ENCODE peak calls at places on chromosomes 2 and 18, in four cellular contexts. S, E, I and B are unnamed samples.

GRCh38 chr2:18046017-18046416 is 167.6 kb downstream of the KCNS3 start:
- DNase-seq in S (no peak), E (no peak), I (no peak), B (no peak)

GRCh38 chr2:161238559-161239415 is 69.4 kb upstream of the PSMD14 start:
- DNase-seq in S (peak), E (no peak), I (no peak), B (no peak)

GRCh38 chr2:207934720-207935119 is 90.6 kb downstream of the PLEKHM3 start:
- DNase-seq in S (no peak), E (peak), I (no peak), B (no peak)

GRCh38 chr18:59033361-59033760 is 106.3 kb upstream of the SEC11C start:
- DNase-seq in S (no peak), E (no peak), I (no peak), B (no peak)

GRCh38 chr2:240412975-240413812 is 22.3 kb upstream of the GPC1 start:
- DNase-seq in S (no peak), E (no peak), I (peak), B (no peak)

GRCh38 chr2:201698588-201699226 is at the start of gene MPP4:
- DNase-seq in S (peak), E (no peak), I (no peak), B (no peak)

GRCh38 chr2:112795720-112796119 is 11.4 kb upstream of the IL1A start:
- DNase-seq in S (no peak), E (no peak), I (no peak), B (no peak)

GRCh38 chr2:28986429-28986828 is 5.3 kb downstream of the TOGARAM2 start:
- DNase-seq in S (peak), E (no peak), I (no peak), B (no peak)

GRCh38 chr2:2270808-2271415 is 60.2 kb downstream of the MYT1L start:
- DNase-seq in S (no peak), E (no peak), I (no peak), B (no peak)

GRCh38 chr2:235570966-235571692 is 77.3 kb downstream of the AGAP1 start:
- DNase-seq in S (no peak), E (no peak), I (no peak), B (no peak)

GRCh38 chr2:26072925-26073768 is 39.3 kb downstream of the RAB10 start:
- DNase-seq in S (no peak), E (peak), I (peak), B (no peak)

GRCh38 chr18:35974181-35974580 is 1.7 kb downstream of the RMP24 start:
- DNase-seq in S (no peak), E (no peak), I (no peak), B (no peak)

GRCh38 chr2:19709553-19709952 is 192.2 kb downstream of the TTC32 start:
- DNase-seq in S (no peak), E (no peak), I (no peak), B (no peak)

GRCh38 chr18:65725421-65726050 is 25.3 kb upstream of the CDH7 start:
- DNase-seq in S (peak), E (peak), I (peak), B (no peak)

GRCh38 chr18:55323051-55323994 is 264.7 kb downstream of the TCF4 start:
- DNase-seq in S (no peak), E (no peak), I (no peak), B (no peak)

GRCh38 chr2:28835787-28836186 is 25.2 kb downstream of the SPDYA start:
- DNase-seq in S (no peak), E (no peak), I (no peak), B (no peak)

GRCh38 chr18:23528580-23529472 is 25.5 kb downstream of the RMC1 start:
- DNase-seq in S (no peak), E (no peak), I (peak), B (no peak)

GRCh38 chr2:227147023-227147422 is 17.0 kb downstream of the COL4A4 start:
- DNase-seq in S (no peak), E (no peak), I (no peak), B (no peak)

GRCh38 chr2:189113963-189114362 is 65.6 kb downstream of the COL5A2 start:
- DNase-seq in S (no peak), E (no peak), I (no peak), B (no peak)

GRCh38 chr2:127154396-127154795 is 47.4 kb upstream of the BIN1 start:
- DNase-seq in S (no peak), E (no peak), I (no peak), B (no peak)

GRCh38 chr18:50161806-50162205 is 33.1 kb downstream of the MYO5B start:
- DNase-seq in S (no peak), E (no peak), I (no peak), B (no peak)

GRCh38 chr2:52342458-52342857 is 1310.5 kb upstream of the NRXN1 start:
- DNase-seq in S (no peak), E (no peak), I (no peak), B (no peak)

GRCh38 chr18:76968073-76968472 is 145.7 kb downstream of the ZNF236 start:
- DNase-seq in S (no peak), E (no peak), I (no peak), B (no peak)

GRCh38 chr2:136375017-136375901 is 257.3 kb upstream of the CXCR4 start:
- DNase-seq in S (no peak), E (no peak), I (no peak), B (no peak)

GRCh38 chr2:136378712-136379595 is 261.0 kb upstream of the CXCR4 start:
- DNase-seq in S (peak), E (peak), I (peak), B (peak)

GRCh38 chr2:136376798-136377211 is 258.9 kb upstream of the CXCR4 start:
- DNase-seq in S (no peak), E (no peak), I (no peak), B (no peak)

GRCh38 chr2:136377423-136378382 is 259.8 kb upstream of the CXCR4 start:
- DNase-seq in S (no peak), E (no peak), I (no peak), B (no peak)

DNA sequence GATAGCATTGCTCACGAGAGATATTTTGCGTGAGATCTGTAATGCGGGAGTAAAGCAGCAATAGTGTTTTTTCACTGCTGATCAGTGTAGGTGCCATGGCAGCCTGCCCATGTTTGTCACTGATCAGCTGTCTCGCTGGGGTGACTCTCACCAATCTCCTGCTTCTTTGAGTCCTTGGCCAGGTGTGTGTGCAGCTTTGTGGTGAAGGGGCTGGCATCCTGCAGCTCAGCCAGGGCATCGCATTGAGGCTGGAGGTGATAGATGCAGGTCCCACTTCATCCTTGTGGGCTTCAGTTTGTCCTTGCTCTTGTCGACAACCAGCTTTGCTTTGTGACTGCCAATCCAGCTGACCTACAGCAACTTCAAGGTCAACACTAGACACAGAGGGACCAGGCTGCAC is 258.3 kb upstream of the CXCR4 start:
- DNase-seq in S (no peak), E (no peak), I (no peak), B (no peak)
- TF ChIP-seq ELF1 in S (no peak), E (no peak), I (no peak), B (no peak)

GRCh38 chr2:68284896-68285295 is 32.6 kb upstream of the PPP3R1 start:
- DNase-seq in S (peak), E (no peak), I (no peak), B (no peak)

GRCh38 chr2:68291317-68291716 is 28.4 kb downstream of the CNRIP1 start:
- DNase-seq in S (no peak), E (no peak), I (no peak), B (no peak)

GRCh38 chr2:68292108-68292710 is 27.5 kb downstream of the CNRIP1 start:
- DNase-seq in S (peak), E (peak), I (peak), B (peak)

GRCh38 chr2:68290825-68291224 is 28.9 kb downstream of the CNRIP1 start:
- DNase-seq in S (no peak), E (no peak), I (no peak), B (no peak)

GRCh38 chr2:68287580-68288441 is 31.9 kb downstream of the CNRIP1 start:
- DNase-seq in S (no peak), E (no peak), I (peak), B (no peak)
- H3K4me3 ChIP-seq in S (no peak), E (no peak), I (no peak), B (no peak)

DNA sequence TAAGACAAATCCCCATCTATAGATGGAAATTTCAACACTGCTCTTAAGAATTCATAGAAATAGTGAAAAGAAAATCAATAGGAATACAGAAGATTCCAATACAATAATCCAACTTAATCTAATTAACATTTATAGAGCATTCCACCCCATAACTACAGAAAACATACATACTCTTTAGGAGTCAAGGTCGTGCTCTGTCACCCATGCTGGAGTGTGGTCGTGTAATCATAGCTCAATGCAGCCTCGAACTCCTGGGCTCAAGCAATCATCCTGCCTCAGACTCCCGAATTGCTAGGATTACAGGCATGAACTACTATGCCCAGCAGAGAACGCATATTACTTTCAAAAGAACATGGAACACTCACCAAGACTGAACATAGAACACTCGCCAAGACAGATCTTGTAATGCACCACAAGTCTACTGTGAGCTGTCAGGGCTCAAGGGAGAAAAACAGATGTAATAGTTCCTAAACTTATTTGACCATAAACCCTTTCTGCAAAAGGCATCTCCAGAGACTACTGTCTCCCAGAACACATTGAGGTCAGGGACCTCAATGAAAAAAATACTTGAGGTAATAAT is 14.1 kb downstream of the MEMO1 start:
- DNase-seq in S (no peak), E (no peak), I (no peak), B (no peak)
- TF ChIP-seq ELF1 in S (no peak), E (no peak), I (no peak), B (no peak)

GRCh38 chr2:64792310-64792709 is 138.6 kb upstream of the SERTAD2 start:
- DNase-seq in S (peak), E (peak), I (no peak), B (no peak)

GRCh38 chr2:64795024-64795592 is 141.4 kb upstream of the SERTAD2 start:
- DNase-seq in S (no peak), E (no peak), I (no peak), B (no peak)

GRCh38 chr2:64792995-64793639 is 139.4 kb upstream of the SERTAD2 start:
- DNase-seq in S (no peak), E (no peak), I (no peak), B (no peak)

GRCh38 chr2:64794426-64794995 is 140.8 kb upstream of the SERTAD2 start:
- DNase-seq in S (no peak), E (no peak), I (no peak), B (no peak)

GRCh38 chr2:64793701-64794100 is 140.0 kb upstream of the SERTAD2 start:
- DNase-seq in S (no peak), E (no peak), I (no peak), B (no peak)
- H3K4me3 ChIP-seq in S (no peak), E (no peak), I (no peak), B (no peak)

GRCh38 chr2:45127321-45127720 is 118.1 kb upstream of the SIX2 start:
- DNase-seq in S (no peak), E (no peak), I (no peak), B (no peak)

GRCh38 chr2:45125232-45125631 is 116.0 kb upstream of the SIX2 start:
- DNase-seq in S (no peak), E (no peak), I (no peak), B (no peak)

GRCh38 chr2:45130758-45131157 is 121.5 kb upstream of the SIX2 start:
- DNase-seq in S (no peak), E (no peak), I (no peak), B (no peak)

GRCh38 chr2:45128580-45128997 is 119.3 kb upstream of the SIX2 start:
- DNase-seq in S (peak), E (no peak), I (no peak), B (no peak)

GRCh38 chr2:45127891-45128290 is 118.6 kb upstream of the SIX2 start:
- DNase-seq in S (no peak), E (no peak), I (no peak), B (no peak)
- TF ChIP-seq ELF1 in S (no peak), E (no peak), I (no peak), B (no peak)

GRCh38 chr2:98870516-98871158 is 65.4 kb downstream of the CRACDL start:
- DNase-seq in S (no peak), E (no peak), I (no peak), B (no peak)
- H3K4me3 ChIP-seq in S (no peak), E (no peak), I (no peak), B (no peak)